ENCODE peak calls at places on chromosome 21, in seven cellular contexts. One of them, this sample, is unnamed.

GRCh38 chr21:45993210-45994085 is 11.9 kb downstream of the COL6A1 start:
- DNase-seq in NB4: no peak
- DNase-seq in GM12864: no peak
- DNase-seq in psoas muscle: peak; percentile 74
- DNase-seq in esophagus squamous epithelium: no peak
- DNase-seq in thoracic aorta: peak; percentile 1
- DNase-seq in PC-3: no peak
- DNase-seq in this sample: no peak

GRCh38 chr21:42711667-42712066 is 58.2 kb downstream of the PDE9A start:
- DNase-seq in PC-3: no peak
- DNase-seq in psoas muscle: no peak
- DNase-seq in NB4: no peak
- DNase-seq in GM12864: no peak
- DNase-seq in thoracic aorta: no peak
- DNase-seq in esophagus squamous epithelium: no peak
- DNase-seq in this sample: no peak

GRCh38 chr21:41186763-41187536 is 19.0 kb downstream of the BACE2 start:
- DNase-seq in esophagus squamous epithelium: no peak
- DNase-seq in NB4: no peak
- DNase-seq in thoracic aorta: no peak
- DNase-seq in GM12864: no peak
- DNase-seq in PC-3: no peak
- DNase-seq in psoas muscle: no peak
- DNase-seq in this sample: peak; percentile 68

GRCh38 chr21:44980562-44981489 is 41.0 kb downstream of the SLX9 start:
- DNase-seq in esophagus squamous epithelium: no peak
- DNase-seq in psoas muscle: peak; percentile 51
- DNase-seq in GM12864: no peak
- DNase-seq in NB4: no peak
- DNase-seq in thoracic aorta: no peak
- DNase-seq in PC-3: no peak
- DNase-seq in this sample: no peak

GRCh38 chr21:24895885-24896734 is 711.2 kb downstream of the MRPL39 start:
- DNase-seq in thoracic aorta: no peak
- DNase-seq in esophagus squamous epithelium: no peak
- DNase-seq in psoas muscle: no peak
- DNase-seq in PC-3: peak; percentile 58
- DNase-seq in GM12864: no peak
- DNase-seq in NB4: peak; percentile 25
- DNase-seq in this sample: peak; percentile 2

GRCh38 chr21:29209696-29210095 is 79.3 kb downstream of the MAP3K7CL start:
- DNase-seq in thoracic aorta: no peak
- DNase-seq in esophagus squamous epithelium: no peak
- DNase-seq in NB4: no peak
- DNase-seq in GM12864: no peak
- DNase-seq in psoas muscle: no peak
- DNase-seq in PC-3: no peak
- DNase-seq in this sample: no peak

GRCh38 chr21:31894441-31894840 is 21.6 kb downstream of the HUNK start:
- DNase-seq in PC-3: no peak
- DNase-seq in GM12864: no peak
- DNase-seq in psoas muscle: no peak
- DNase-seq in NB4: peak; percentile 18
- DNase-seq in esophagus squamous epithelium: no peak
- DNase-seq in thoracic aorta: no peak
- DNase-seq in this sample: no peak

GRCh38 chr21:32333953-32334673 is 35.5 kb downstream of the MRAP start:
- DNase-seq in GM12864: no peak
- DNase-seq in NB4: no peak
- DNase-seq in PC-3: no peak
- DNase-seq in psoas muscle: no peak
- DNase-seq in esophagus squamous epithelium: no peak
- DNase-seq in thoracic aorta: no peak
- DNase-seq in this sample: no peak

GRCh38 chr21:42671778-42672593 is 18.6 kb downstream of the PDE9A start:
- DNase-seq in NB4: peak; percentile 78
- DNase-seq in thoracic aorta: no peak
- DNase-seq in psoas muscle: no peak
- DNase-seq in esophagus squamous epithelium: no peak
- DNase-seq in PC-3: peak; percentile 87
- DNase-seq in GM12864: no peak
- DNase-seq in this sample: peak; percentile 98

GRCh38 chr21:44322621-44323325 is 16.4 kb downstream of the CFAP410 start:
- DNase-seq in thoracic aorta: no peak
- DNase-seq in GM12864: no peak
- DNase-seq in NB4: no peak
- DNase-seq in esophagus squamous epithelium: no peak
- DNase-seq in PC-3: no peak
- DNase-seq in psoas muscle: no peak
- DNase-seq in this sample: no peak

GRCh38 chr21:22584308-22584707 is 1586.1 kb downstream of the NCAM2 start:
- DNase-seq in GM12864: no peak
- DNase-seq in NB4: no peak
- DNase-seq in esophagus squamous epithelium: no peak
- DNase-seq in thoracic aorta: no peak
- DNase-seq in psoas muscle: no peak
- DNase-seq in PC-3: no peak
- DNase-seq in this sample: no peak
- H3K4me3 ChIP-seq in GM12864: no peak overlapping the region
- H3K4me3 ChIP-seq in NB4: no peak overlapping the region
- H3K4me3 ChIP-seq in esophagus squamous epithelium: no peak overlapping the region
- H3K4me3 ChIP-seq in thoracic aorta: no peak overlapping the region
- H3K4me3 ChIP-seq in psoas muscle: no peak overlapping the region
- H3K4me3 ChIP-seq in PC-3: no peak overlapping the region
- H3K4me3 ChIP-seq in this sample: no peak overlapping the region

GRCh38 chr21:26850116-26850643 is 5.0 kb upstream of the ADAMTS1 start:
- DNase-seq in NB4: peak; percentile 45
- DNase-seq in GM12864: peak; percentile 3
- DNase-seq in esophagus squamous epithelium: no peak
- DNase-seq in psoas muscle: no peak
- DNase-seq in PC-3: peak; percentile 80
- DNase-seq in thoracic aorta: no peak
- DNase-seq in this sample: no peak
- TF ChIP-seq CTCF in NB4: peak; percentile 9
- TF ChIP-seq CTCF in GM12864: no peak
- TF ChIP-seq CTCF in esophagus squamous epithelium: peak; percentile 72
- TF ChIP-seq CTCF in psoas muscle: peak; percentile 64
- TF ChIP-seq CTCF in PC-3: peak; percentile 70
- TF ChIP-seq CTCF in thoracic aorta: peak; percentile 64
- TF ChIP-seq CTCF in this sample: peak; percentile 43

GRCh38 chr21:36323032-36323431 is 3.0 kb downstream of the MORC3 start:
- DNase-seq in thoracic aorta: no peak
- DNase-seq in psoas muscle: no peak
- DNase-seq in GM12864: no peak
- DNase-seq in PC-3: peak; percentile 36
- DNase-seq in NB4: peak; percentile 74
- DNase-seq in esophagus squamous epithelium: no peak
- DNase-seq in this sample: no peak
- H3K4me3 ChIP-seq in thoracic aorta: no peak overlapping the region
- H3K4me3 ChIP-seq in psoas muscle: no peak overlapping the region
- H3K4me3 ChIP-seq in GM12864: no peak overlapping the region
- H3K4me3 ChIP-seq in PC-3: peak overlapping the region; percentile 90
- H3K4me3 ChIP-seq in NB4: peak overlapping the region; percentile 89
- H3K4me3 ChIP-seq in esophagus squamous epithelium: no peak overlapping the region
- H3K4me3 ChIP-seq in this sample: no peak overlapping the region

GRCh38 chr21:39471598-39471997 is 19.8 kb downstream of the SH3BGR start:
- DNase-seq in thoracic aorta: no peak
- DNase-seq in psoas muscle: no peak
- DNase-seq in NB4: no peak
- DNase-seq in PC-3: no peak
- DNase-seq in esophagus squamous epithelium: no peak
- DNase-seq in GM12864: no peak
- DNase-seq in this sample: no peak
- TF ChIP-seq CTCF in thoracic aorta: no peak
- TF ChIP-seq CTCF in psoas muscle: no peak
- TF ChIP-seq CTCF in NB4: no peak
- TF ChIP-seq CTCF in PC-3: no peak
- TF ChIP-seq CTCF in esophagus squamous epithelium: no peak
- TF ChIP-seq CTCF in GM12864: no peak
- TF ChIP-seq CTCF in this sample: no peak

GRCh38 chr21:36769051-36769867 is 70.3 kb downstream of the SIM2 start:
- DNase-seq in PC-3: no peak
- DNase-seq in NB4: no peak
- DNase-seq in psoas muscle: no peak
- DNase-seq in thoracic aorta: no peak
- DNase-seq in esophagus squamous epithelium: no peak
- DNase-seq in GM12864: no peak
- DNase-seq in this sample: peak; percentile 57

GRCh38 chr21:36767096-36767495 is 68.2 kb downstream of the SIM2 start:
- DNase-seq in NB4: no peak
- DNase-seq in GM12864: no peak
- DNase-seq in esophagus squamous epithelium: no peak
- DNase-seq in PC-3: no peak
- DNase-seq in psoas muscle: no peak
- DNase-seq in thoracic aorta: no peak
- DNase-seq in this sample: no peak

GRCh38 chr21:36768496-36768895 is 69.6 kb downstream of the SIM2 start:
- DNase-seq in GM12864: no peak
- DNase-seq in PC-3: no peak
- DNase-seq in NB4: no peak
- DNase-seq in thoracic aorta: no peak
- DNase-seq in esophagus squamous epithelium: no peak
- DNase-seq in psoas muscle: no peak
- DNase-seq in this sample: no peak

GRCh38 chr21:36765229-36765628 is 66.3 kb downstream of the SIM2 start:
- DNase-seq in NB4: no peak
- DNase-seq in esophagus squamous epithelium: no peak
- DNase-seq in PC-3: no peak
- DNase-seq in psoas muscle: no peak
- DNase-seq in thoracic aorta: no peak
- DNase-seq in GM12864: no peak
- DNase-seq in this sample: no peak

DNA sequence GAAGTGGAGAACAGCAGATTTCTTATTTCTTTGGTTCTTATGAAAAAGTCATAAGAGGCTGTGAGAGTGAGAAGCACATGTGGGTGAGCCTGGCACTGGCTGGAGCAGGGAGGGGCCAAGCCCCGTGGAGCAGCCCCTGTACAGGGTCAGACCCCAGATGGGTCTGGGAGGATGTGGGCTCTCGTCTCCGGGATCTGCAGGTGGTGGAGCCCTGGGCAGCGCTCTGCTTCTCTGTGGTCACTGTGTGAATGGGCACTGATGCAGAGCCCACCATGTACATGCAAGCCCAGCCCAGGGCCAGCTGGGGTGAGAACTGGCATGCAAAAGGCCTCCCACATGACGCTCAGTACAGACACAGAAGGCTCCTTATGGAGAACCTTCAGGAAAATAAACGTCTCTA is 67.6 kb downstream of the SIM2 start:
- DNase-seq in PC-3: no peak
- DNase-seq in esophagus squamous epithelium: no peak
- DNase-seq in thoracic aorta: no peak
- DNase-seq in GM12864: no peak
- DNase-seq in NB4: no peak
- DNase-seq in psoas muscle: no peak
- DNase-seq in this sample: no peak
- H3K4me3 ChIP-seq in PC-3: no peak overlapping the region
- H3K4me3 ChIP-seq in esophagus squamous epithelium: no peak overlapping the region
- H3K4me3 ChIP-seq in thoracic aorta: no peak overlapping the region
- H3K4me3 ChIP-seq in GM12864: no peak overlapping the region
- H3K4me3 ChIP-seq in NB4: no peak overlapping the region
- H3K4me3 ChIP-seq in psoas muscle: no peak overlapping the region
- H3K4me3 ChIP-seq in this sample: no peak overlapping the region

GRCh38 chr21:34688145-34688544 is 19.4 kb downstream of the CLIC6 start:
- DNase-seq in PC-3: no peak
- DNase-seq in psoas muscle: peak; percentile 69
- DNase-seq in thoracic aorta: no peak
- DNase-seq in esophagus squamous epithelium: no peak
- DNase-seq in GM12864: no peak
- DNase-seq in NB4: peak; percentile 54
- DNase-seq in this sample: no peak
- TF ChIP-seq CTCF in PC-3: no peak
- TF ChIP-seq CTCF in psoas muscle: no peak
- TF ChIP-seq CTCF in thoracic aorta: no peak
- TF ChIP-seq CTCF in esophagus squamous epithelium: no peak
- TF ChIP-seq CTCF in GM12864: peak; percentile 60
- TF ChIP-seq CTCF in NB4: peak; percentile 44
- TF ChIP-seq CTCF in this sample: no peak